ENCODE peak calls at places on chromosomes 4 and X, in five cellular contexts. R is B cell, J is Calu3, C is PC-9, T is astrocyte of the spinal cord. A is an unnamed sample.

GRCh38 chr4:140789752-140790151 is 33.6 kb upstream of the TBC1D9 start:
- DNase-seq in R (no peak), C (no peak), J (no peak), T (no peak), A (peak)

GRCh38 chr4:147078875-147079658 is 133.4 kb upstream of the TTC29 start:
- DNase-seq in C (no peak), R (no peak), J (no peak), T (no peak), A (no peak)

GRCh38 chr4:156672492-156672891 is 299.1 kb downstream of the PDGFC start:
- DNase-seq in C (no peak), J (no peak), R (no peak), T (peak), A (no peak)

GRCh38 chr4:147733614-147734344 is 1.9 kb downstream of the ARHGAP10 start:
- DNase-seq in R (no peak), T (peak), C (peak), J (no peak), A (no peak)

GRCh38 chrX:16212436-16212835 is 45.2 kb downstream of the MAGEB17 start:
- DNase-seq in T (no peak), J (peak), R (peak), C (no peak), A (peak)

GRCh38 chrX:139828037-139828436 is 104.8 kb downstream of the ATP11C start:
- DNase-seq in C (no peak), R (no peak), T (no peak), J (no peak), A (no peak)

GRCh38 chr4:2318476-2318875 is 56.6 kb upstream of the MXD4 start:
- DNase-seq in R (no peak), J (no peak), T (no peak), C (no peak), A (no peak)

GRCh38 chr4:161894493-161895167 is 269.2 kb downstream of the FSTL5 start:
- DNase-seq in R (no peak), C (no peak), J (no peak), T (no peak), A (no peak)

GRCh38 chr4:40413396-40413795 is 78.3 kb downstream of the CHRNA9 start:
- DNase-seq in J (no peak), T (no peak), C (no peak), R (no peak), A (no peak)

GRCh38 chr4:107853444-107854325 is 29.0 kb downstream of the SGMS2 start:
- DNase-seq in R (no peak), J (no peak), C (peak), T (no peak), A (no peak)

GRCh38 chrX:84170931-84171330 is 17.1 kb downstream of the RPS6KA6 start:
- DNase-seq in R (no peak), C (no peak), J (no peak), T (no peak), A (no peak)

GRCh38 chr4:38189445-38189844 is 229.2 kb downstream of the PTTG2 start:
- DNase-seq in J (peak), T (peak), R (no peak), C (peak), A (no peak)

GRCh38 chr4:40254961-40255721 is 58.3 kb downstream of the RHOH start:
- DNase-seq in C (peak), T (peak), J (no peak), R (no peak), A (no peak)

GRCh38 chr4:12580787-12581186 is 903.4 kb downstream of the RAB28 start:
- DNase-seq in T (no peak), J (no peak), C (no peak), R (no peak), A (no peak)

GRCh38 chrX:125205918-125206665 is 113.6 kb upstream of the TEX13C start:
- DNase-seq in T (peak), J (no peak), C (no peak), R (no peak), A (no peak)

GRCh38 chr4:128450326-128451120 is 162.9 kb upstream of the PGRMC2 start:
- DNase-seq in J (no peak), R (no peak), C (no peak), T (no peak), A (no peak)

GRCh38 chrX:118221257-118221656 is 104.6 kb upstream of the KLHL13 start:
- DNase-seq in R (no peak), T (no peak), C (no peak), J (no peak), A (no peak)

GRCh38 chr4:123667496-123667895 is 270.9 kb downstream of the SPRY1 start:
- DNase-seq in C (no peak), R (no peak), T (peak), J (no peak), A (no peak)

GRCh38 chrX:99654188-99654587 is 755.9 kb downstream of the PCDH19 start:
- DNase-seq in J (no peak), R (no peak), T (no peak), C (no peak), A (no peak)

DNA sequence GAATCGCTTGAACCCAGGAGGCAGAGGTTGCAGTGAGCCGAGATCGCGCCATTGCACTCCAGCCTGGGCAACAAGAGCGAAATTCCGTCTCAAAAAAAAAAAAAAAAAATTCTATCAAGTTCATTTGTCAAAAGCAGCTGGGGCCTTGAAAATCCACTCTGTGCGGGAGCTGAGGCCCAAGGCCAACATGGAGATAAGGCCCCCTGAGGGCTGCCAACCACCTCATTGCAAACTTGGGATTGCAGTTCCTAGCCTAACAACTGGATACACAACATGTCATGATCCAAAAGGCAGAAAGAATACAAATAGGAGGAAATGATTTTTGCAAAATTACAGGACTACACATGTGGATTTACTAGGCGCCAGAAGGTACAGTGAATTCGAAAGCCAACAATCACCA is 22.5 kb upstream of the PRDX4 start:
- DNase-seq in R (no peak), T (no peak), J (no peak), C (no peak), A (no peak)
- TF ChIP-seq CTCF in R (no peak), T (no peak), J (no peak), C (no peak), A (no peak)

GRCh38 chr4:168945291-168945690 is 64.8 kb downstream of the CBR4 start:
- DNase-seq in C (no peak), T (no peak), R (no peak), J (no peak), A (no peak)

GRCh38 chr4:168942985-168943384 is 67.1 kb downstream of the CBR4 start:
- DNase-seq in T (no peak), J (no peak), C (no peak), R (no peak), A (no peak)
- TF ChIP-seq CTCF in T (peak), J (peak), C (peak), R (peak), A (no peak)

GRCh38 chrX:45743081-45743533 is 542.4 kb upstream of the DIPK2B start:
- DNase-seq in T (peak), J (peak), R (no peak), C (peak), A (no peak)
- TF ChIP-seq CTCF in T (peak), J (no peak), R (no peak), C (no peak), A (no peak)

GRCh38 chr4:145014365-145014764 is 83.6 kb downstream of the ANAPC10 start:
- DNase-seq in R (no peak), J (no peak), C (no peak), T (no peak), A (no peak)
- TF ChIP-seq CTCF in R (no peak), J (no peak), C (no peak), T (no peak), A (no peak)

GRCh38 chr4:152640058-152640921 is 39.5 kb downstream of the TMEM154 start:
- DNase-seq in J (no peak), T (peak), R (peak), C (peak), A (no peak)

GRCh38 chr4:152644130-152644529 is 35.7 kb downstream of the TMEM154 start:
- DNase-seq in J (no peak), T (no peak), R (no peak), C (no peak), A (no peak)

DNA sequence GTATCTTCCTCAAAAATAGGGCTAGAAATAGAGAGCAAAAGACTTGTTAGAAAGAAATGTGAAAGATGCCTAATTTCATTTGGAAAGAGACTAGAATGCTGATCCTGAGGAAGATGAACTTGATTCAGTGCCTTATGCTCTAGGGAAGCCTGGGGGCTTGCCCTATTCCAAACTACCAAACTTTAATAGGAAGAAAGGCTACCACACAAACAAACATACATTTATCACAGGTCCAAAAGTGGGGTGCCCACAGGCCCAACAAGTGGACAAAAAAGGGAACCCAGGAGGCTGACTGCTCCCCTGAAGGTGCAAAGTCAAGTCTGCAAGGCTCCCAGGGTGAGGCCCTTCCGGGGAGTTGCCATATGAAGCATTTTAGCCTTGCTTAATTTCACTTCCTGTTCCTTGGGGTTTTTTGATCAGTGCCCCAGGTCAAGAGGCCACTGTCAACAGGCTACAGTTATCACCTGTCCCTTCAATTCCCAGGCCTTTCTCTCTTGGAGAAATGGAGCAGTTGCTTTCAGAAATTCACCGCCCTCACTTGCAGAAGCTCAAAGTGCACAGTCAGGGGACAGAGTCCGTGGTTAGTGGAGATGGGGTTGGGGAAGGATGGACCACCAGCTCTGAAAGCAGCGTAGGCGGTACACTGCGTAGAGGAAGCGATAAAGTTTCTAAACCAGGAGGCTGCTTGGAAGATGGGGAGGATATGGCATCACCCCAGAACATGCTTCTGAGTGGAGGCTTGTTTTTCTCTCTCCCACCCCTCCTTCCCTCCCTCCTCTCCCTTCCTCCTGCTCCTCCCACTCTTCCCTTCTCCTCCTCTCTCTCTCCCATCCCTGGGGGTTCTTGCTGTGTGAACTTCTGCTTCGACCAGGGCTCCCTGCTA is 36.4 kb downstream of the TMEM154 start:
- DNase-seq in T (no peak), R (peak), C (no peak), J (no peak), A (peak)
- TF ChIP-seq CTCF in T (no peak), R (no peak), C (no peak), J (no peak), A (no peak)

GRCh38 chr4:87049508-87049907 is 114.7 kb downstream of the AFF1 start:
- DNase-seq in C (no peak), T (no peak), R (no peak), J (no peak), A (no peak)
- TF ChIP-seq CTCF in C (no peak), T (no peak), R (no peak), J (no peak), A (no peak)